ENCODE peak calls at places on chromosomes 2 and 18, in six cellular contexts. Z, C, O, R, J and I are unnamed samples.

GRCh38 chr18:23065234-23065806 is 70.0 kb upstream of the CABLES1 start:
- DNase-seq in Z (no peak), C (no peak), O (no peak), R (no peak), J (no peak), I (no peak)

GRCh38 chr2:151297882-151298281 is 8.4 kb upstream of the NMI start:
- DNase-seq in Z (no peak), C (no peak), O (no peak), R (no peak), J (no peak), I (no peak)

GRCh38 chr2:161842751-161843433 is 218.7 kb downstream of the SLC4A10 start:
- DNase-seq in Z (no peak), C (no peak), O (no peak), R (no peak), J (no peak), I (no peak)

GRCh38 chr2:81545626-81546025 is 1241.1 kb upstream of the LRRTM1 start:
- DNase-seq in Z (no peak), C (no peak), O (no peak), R (no peak), J (no peak), I (no peak)

GRCh38 chr18:48153641-48154481 is 223.4 kb upstream of the SMAD2 start:
- DNase-seq in Z (no peak), C (peak; percentile 47), O (no peak), R (peak; percentile 68), J (no peak), I (peak; percentile 26)

GRCh38 chr2:225025917-225026571 is 16.2 kb downstream of the DOCK10 start:
- DNase-seq in Z (no peak), C (peak; percentile 59), O (no peak), R (peak; percentile 92), J (no peak), I (no peak)

GRCh38 chr2:44351088-44351487 is 10.2 kb downstream of the PREPL start:
- DNase-seq in Z (no peak), C (no peak), O (no peak), R (peak; percentile 79), J (no peak), I (no peak)

GRCh38 chr2:176554107-176555048 is 285.1 kb downstream of the MTX2 start:
- DNase-seq in Z (peak; percentile 83), C (peak; percentile 54), O (no peak), R (peak; percentile 52), J (no peak), I (no peak)

GRCh38 chr2:164655750-164656149 is 34.5 kb upstream of the GRB14 start:
- DNase-seq in Z (no peak), C (no peak), O (no peak), R (no peak), J (no peak), I (no peak)

GRCh38 chr2:101518470-101519172 is 43.7 kb upstream of the RFX8 start:
- DNase-seq in Z (peak; percentile 59), C (peak; percentile 61), O (peak; percentile 35), R (peak; percentile 44), J (peak; percentile 70), I (peak; percentile 61)

GRCh38 chr2:230890696-230891095 is 26.0 kb downstream of the ITM2C start:
- DNase-seq in Z (no peak), C (no peak), O (no peak), R (no peak), J (peak; percentile 51), I (no peak)

GRCh38 chr18:80173060-80173459 is 64.0 kb downstream of the ADNP2 start:
- DNase-seq in Z (no peak), C (no peak), O (no peak), R (no peak), J (no peak), I (no peak)

GRCh38 chr18:39685303-39685902 is 2119.8 kb upstream of the CELF4 start:
- DNase-seq in Z (no peak), C (no peak), O (no peak), R (no peak), J (no peak), I (no peak)

GRCh38 chr2:104861295-104862060 is 7.6 kb downstream of the POU3F3 start:
- DNase-seq in Z (no peak), C (no peak), O (no peak), R (no peak), J (no peak), I (no peak)

GRCh38 chr18:58400337-58400885 is 228.5 kb downstream of the ALPK2 start:
- DNase-seq in Z (no peak), C (no peak), O (no peak), R (no peak), J (no peak), I (no peak)

GRCh38 chr2:86661333-86661732 is 37.7 kb upstream of the RNF103 start:
- DNase-seq in Z (no peak), C (peak; percentile 13), O (no peak), R (no peak), J (no peak), I (no peak)

GRCh38 chr2:37625156-37625555 is 46.3 kb downstream of the CDC42EP3 start:
- DNase-seq in Z (no peak), C (peak; percentile 96), O (no peak), R (peak; percentile 96), J (no peak), I (no peak)

DNA sequence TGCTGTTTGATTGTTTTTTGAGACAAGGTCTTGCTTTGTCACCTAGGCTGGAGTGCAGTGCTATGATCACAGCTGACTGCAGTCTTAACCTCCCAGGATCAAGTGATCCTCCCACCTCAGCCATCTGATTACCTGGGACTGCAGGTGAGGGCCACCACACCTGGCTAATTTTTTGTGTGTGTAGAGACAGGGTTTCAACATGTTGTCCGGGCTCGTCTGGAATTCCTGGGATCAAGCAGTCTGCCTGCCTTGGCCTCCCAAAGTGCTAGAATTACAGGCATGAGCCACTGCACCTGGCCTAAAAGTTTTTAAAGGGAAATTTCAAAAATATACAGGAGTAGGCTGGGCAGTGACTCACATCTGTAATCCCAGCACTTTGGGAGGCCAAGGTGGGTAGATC is 22.4 kb downstream of the CARF start:
- DNase-seq in Z (no peak), C (no peak), O (no peak), R (no peak), J (no peak), I (no peak)
- H3K4me3 ChIP-seq in Z (no peak overlapping the region), C (no peak overlapping the region), O (no peak overlapping the region), R (no peak overlapping the region), J (no peak overlapping the region), I (no peak overlapping the region)

GRCh38 chr2:173952267-173953046 is 12.7 kb downstream of the SP3 start:
- DNase-seq in Z (no peak), C (no peak), O (no peak), R (no peak), J (no peak), I (no peak)
- TF ChIP-seq CTCF in Z (peak; percentile 9), C (no peak), O (no peak), R (no peak), J (no peak), I (no peak)

GRCh38 chr18:77762632-77763031 is 513.0 kb downstream of the GALR1 start:
- DNase-seq in Z (no peak), C (no peak), O (no peak), R (no peak), J (no peak), I (no peak)
- H3K4me3 ChIP-seq in Z (no peak overlapping the region), C (no peak overlapping the region), O (no peak overlapping the region), R (no peak overlapping the region), J (no peak overlapping the region), I (no peak overlapping the region)

GRCh38 chr2:233129351-233129978 is 69.3 kb downstream of the INPP5D start:
- DNase-seq in Z (peak; percentile 58), C (no peak), O (no peak), R (no peak), J (no peak), I (no peak)
- TF ChIP-seq CTCF in Z (peak; percentile 35), C (peak; percentile 18), O (no peak), R (no peak), J (no peak), I (no peak)